ENCODE peak calls at places on chromosomes 6 and 20, in six cellular contexts. One of them, this sample, is unnamed.

GRCh38 chr20:5080384-5080877 is 39.3 kb downstream of the PCNA start:
- DNase-seq in tibial nerve: peak
- DNase-seq in right atrium auricular region: peak
- DNase-seq in cardiac muscle cell: no peak
- DNase-seq in body of pancreas: peak
- DNase-seq in left ventricle myocardium inferior: peak
- DNase-seq in this sample: peak

GRCh38 chr6:89008299-89008698 is 44.9 kb upstream of the RNGTT start:
- DNase-seq in tibial nerve: no peak
- DNase-seq in right atrium auricular region: no peak
- DNase-seq in cardiac muscle cell: no peak
- DNase-seq in body of pancreas: no peak
- DNase-seq in left ventricle myocardium inferior: no peak
- DNase-seq in this sample: no peak

GRCh38 chr6:107532707-107533106 is 42.8 kb downstream of the SOBP start:
- DNase-seq in tibial nerve: peak
- DNase-seq in right atrium auricular region: peak
- DNase-seq in cardiac muscle cell: no peak
- DNase-seq in body of pancreas: peak
- DNase-seq in left ventricle myocardium inferior: peak
- DNase-seq in this sample: peak

GRCh38 chr6:158606935-158607334 is 37.6 kb downstream of the DYNLT1 start:
- DNase-seq in tibial nerve: no peak
- DNase-seq in right atrium auricular region: no peak
- DNase-seq in cardiac muscle cell: no peak
- DNase-seq in body of pancreas: no peak
- DNase-seq in left ventricle myocardium inferior: no peak
- DNase-seq in this sample: no peak

GRCh38 chr20:32281711-32282110 is 4.3 kb downstream of the KIF3B start:
- DNase-seq in tibial nerve: no peak
- DNase-seq in right atrium auricular region: no peak
- DNase-seq in cardiac muscle cell: no peak
- DNase-seq in body of pancreas: no peak
- DNase-seq in left ventricle myocardium inferior: no peak
- DNase-seq in this sample: no peak

GRCh38 chr6:84456803-84457202 is 229.4 kb upstream of the CEP162 start:
- DNase-seq in tibial nerve: no peak
- DNase-seq in right atrium auricular region: no peak
- DNase-seq in cardiac muscle cell: no peak
- DNase-seq in body of pancreas: no peak
- DNase-seq in left ventricle myocardium inferior: no peak
- DNase-seq in this sample: no peak

GRCh38 chr6:19851273-19852089 is 14.3 kb downstream of the ID4 start:
- DNase-seq in tibial nerve: peak
- DNase-seq in right atrium auricular region: no peak
- DNase-seq in cardiac muscle cell: peak
- DNase-seq in body of pancreas: peak
- DNase-seq in left ventricle myocardium inferior: no peak
- DNase-seq in this sample: no peak

GRCh38 chr6:135853227-135853626 is 1.7 kb downstream of the PDE7B start:
- DNase-seq in tibial nerve: no peak
- DNase-seq in right atrium auricular region: no peak
- DNase-seq in cardiac muscle cell: no peak
- DNase-seq in body of pancreas: no peak
- DNase-seq in left ventricle myocardium inferior: no peak
- DNase-seq in this sample: no peak

GRCh38 chr6:45679163-45679562 is 301.4 kb upstream of the SUPT3H start:
- DNase-seq in tibial nerve: no peak
- DNase-seq in right atrium auricular region: no peak
- DNase-seq in cardiac muscle cell: no peak
- DNase-seq in body of pancreas: no peak
- DNase-seq in left ventricle myocardium inferior: no peak
- DNase-seq in this sample: no peak

GRCh38 chr20:38270869-38271608 is 10.5 kb upstream of the KIAA1755 start:
- DNase-seq in tibial nerve: peak
- DNase-seq in right atrium auricular region: peak
- DNase-seq in cardiac muscle cell: no peak
- DNase-seq in body of pancreas: no peak
- DNase-seq in left ventricle myocardium inferior: peak
- DNase-seq in this sample: peak

GRCh38 chr20:58618694-58619540 is 32.2 kb upstream of the STX16 start:
- DNase-seq in tibial nerve: no peak
- DNase-seq in right atrium auricular region: no peak
- DNase-seq in cardiac muscle cell: no peak
- DNase-seq in body of pancreas: peak
- DNase-seq in left ventricle myocardium inferior: no peak
- DNase-seq in this sample: peak

GRCh38 chr20:49323622-49324238 is 45.9 kb upstream of the ZNFX1 start:
- DNase-seq in tibial nerve: peak
- DNase-seq in right atrium auricular region: no peak
- DNase-seq in cardiac muscle cell: peak
- DNase-seq in body of pancreas: peak
- DNase-seq in left ventricle myocardium inferior: no peak
- DNase-seq in this sample: no peak

GRCh38 chr20:46220808-46221207 is 87.5 kb downstream of the CDH22 start:
- DNase-seq in tibial nerve: no peak
- DNase-seq in right atrium auricular region: peak
- DNase-seq in cardiac muscle cell: peak
- DNase-seq in body of pancreas: peak
- DNase-seq in left ventricle myocardium inferior: no peak
- DNase-seq in this sample: no peak

GRCh38 chr6:88983532-88983931 is 20.1 kb upstream of the RNGTT start:
- DNase-seq in tibial nerve: peak
- DNase-seq in right atrium auricular region: no peak
- DNase-seq in cardiac muscle cell: peak
- DNase-seq in body of pancreas: peak
- DNase-seq in left ventricle myocardium inferior: no peak
- DNase-seq in this sample: no peak

GRCh38 chr20:23763345-23763744 is 12.6 kb upstream of the CST1 start:
- DNase-seq in tibial nerve: no peak
- DNase-seq in right atrium auricular region: no peak
- DNase-seq in cardiac muscle cell: no peak
- DNase-seq in body of pancreas: no peak
- DNase-seq in left ventricle myocardium inferior: no peak
- DNase-seq in this sample: no peak

GRCh38 chr6:153976921-153977693 is 61.9 kb upstream of the OPRM1 start:
- DNase-seq in tibial nerve: peak
- DNase-seq in right atrium auricular region: no peak
- DNase-seq in cardiac muscle cell: no peak
- DNase-seq in body of pancreas: no peak
- DNase-seq in left ventricle myocardium inferior: no peak
- DNase-seq in this sample: no peak

GRCh38 chr6:108574457-108575149 is 13.9 kb downstream of the FOXO3 start:
- DNase-seq in tibial nerve: no peak
- DNase-seq in right atrium auricular region: no peak
- DNase-seq in cardiac muscle cell: no peak
- DNase-seq in body of pancreas: no peak
- DNase-seq in left ventricle myocardium inferior: no peak
- DNase-seq in this sample: no peak

GRCh38 chr20:47809561-47809960 is 24.3 kb upstream of the SULF2 start:
- DNase-seq in tibial nerve: no peak
- DNase-seq in right atrium auricular region: no peak
- DNase-seq in cardiac muscle cell: no peak
- DNase-seq in body of pancreas: no peak
- DNase-seq in left ventricle myocardium inferior: no peak
- DNase-seq in this sample: no peak

GRCh38 chr6:71529026-71529425 is 240.4 kb downstream of the OGFRL1 start:
- DNase-seq in tibial nerve: no peak
- DNase-seq in right atrium auricular region: no peak
- DNase-seq in cardiac muscle cell: no peak
- DNase-seq in body of pancreas: no peak
- DNase-seq in left ventricle myocardium inferior: no peak
- DNase-seq in this sample: no peak

GRCh38 chr6:71531841-71532240 is 243.2 kb downstream of the OGFRL1 start:
- DNase-seq in tibial nerve: no peak
- DNase-seq in right atrium auricular region: no peak
- DNase-seq in cardiac muscle cell: no peak
- DNase-seq in body of pancreas: no peak
- DNase-seq in left ventricle myocardium inferior: no peak
- DNase-seq in this sample: no peak

GRCh38 chr6:71531006-71531405 is 242.4 kb downstream of the OGFRL1 start:
- DNase-seq in tibial nerve: no peak
- DNase-seq in right atrium auricular region: no peak
- DNase-seq in cardiac muscle cell: no peak
- DNase-seq in body of pancreas: no peak
- DNase-seq in left ventricle myocardium inferior: no peak
- DNase-seq in this sample: no peak

GRCh38 chr6:71527831-71528377 is 239.3 kb downstream of the OGFRL1 start:
- DNase-seq in tibial nerve: no peak
- DNase-seq in right atrium auricular region: no peak
- DNase-seq in cardiac muscle cell: no peak
- DNase-seq in body of pancreas: no peak
- DNase-seq in left ventricle myocardium inferior: no peak
- DNase-seq in this sample: no peak

GRCh38 chr6:71529769-71530168 is 241.2 kb downstream of the OGFRL1 start:
- DNase-seq in tibial nerve: no peak
- DNase-seq in right atrium auricular region: no peak
- DNase-seq in cardiac muscle cell: peak
- DNase-seq in body of pancreas: no peak
- DNase-seq in left ventricle myocardium inferior: no peak
- DNase-seq in this sample: no peak
- H3K27ac ChIP-seq in tibial nerve: no peak
- H3K27ac ChIP-seq in right atrium auricular region: no peak
- H3K27ac ChIP-seq in cardiac muscle cell: no peak
- H3K27ac ChIP-seq in body of pancreas: peak
- H3K27ac ChIP-seq in left ventricle myocardium inferior: no peak
- H3K27ac ChIP-seq in this sample: no peak

GRCh38 chr6:129284225-129284624 is 401.3 kb downstream of the LAMA2 start:
- DNase-seq in tibial nerve: no peak
- DNase-seq in right atrium auricular region: no peak
- DNase-seq in cardiac muscle cell: no peak
- DNase-seq in body of pancreas: no peak
- DNase-seq in left ventricle myocardium inferior: no peak
- DNase-seq in this sample: no peak
- H3K27ac ChIP-seq in tibial nerve: no peak
- H3K27ac ChIP-seq in right atrium auricular region: peak
- H3K27ac ChIP-seq in cardiac muscle cell: no peak
- H3K27ac ChIP-seq in body of pancreas: no peak
- H3K27ac ChIP-seq in left ventricle myocardium inferior: peak
- H3K27ac ChIP-seq in this sample: no peak

GRCh38 chr20:62900052-62900691 is 26.1 kb downstream of the DIDO1 start:
- DNase-seq in tibial nerve: peak
- DNase-seq in right atrium auricular region: peak
- DNase-seq in cardiac muscle cell: peak
- DNase-seq in body of pancreas: peak
- DNase-seq in left ventricle myocardium inferior: peak
- DNase-seq in this sample: peak

GRCh38 chr20:62898970-62899632 is 27.2 kb downstream of the DIDO1 start:
- DNase-seq in tibial nerve: no peak
- DNase-seq in right atrium auricular region: no peak
- DNase-seq in cardiac muscle cell: no peak
- DNase-seq in body of pancreas: no peak
- DNase-seq in left ventricle myocardium inferior: no peak
- DNase-seq in this sample: peak

GRCh38 chr20:62899633-62900051 is 26.7 kb downstream of the DIDO1 start:
- DNase-seq in tibial nerve: no peak
- DNase-seq in right atrium auricular region: no peak
- DNase-seq in cardiac muscle cell: peak
- DNase-seq in body of pancreas: no peak
- DNase-seq in left ventricle myocardium inferior: no peak
- DNase-seq in this sample: no peak

GRCh38 chr20:62901891-62902290 is 24.4 kb downstream of the DIDO1 start:
- DNase-seq in tibial nerve: no peak
- DNase-seq in right atrium auricular region: no peak
- DNase-seq in cardiac muscle cell: no peak
- DNase-seq in body of pancreas: no peak
- DNase-seq in left ventricle myocardium inferior: no peak
- DNase-seq in this sample: peak

DNA sequence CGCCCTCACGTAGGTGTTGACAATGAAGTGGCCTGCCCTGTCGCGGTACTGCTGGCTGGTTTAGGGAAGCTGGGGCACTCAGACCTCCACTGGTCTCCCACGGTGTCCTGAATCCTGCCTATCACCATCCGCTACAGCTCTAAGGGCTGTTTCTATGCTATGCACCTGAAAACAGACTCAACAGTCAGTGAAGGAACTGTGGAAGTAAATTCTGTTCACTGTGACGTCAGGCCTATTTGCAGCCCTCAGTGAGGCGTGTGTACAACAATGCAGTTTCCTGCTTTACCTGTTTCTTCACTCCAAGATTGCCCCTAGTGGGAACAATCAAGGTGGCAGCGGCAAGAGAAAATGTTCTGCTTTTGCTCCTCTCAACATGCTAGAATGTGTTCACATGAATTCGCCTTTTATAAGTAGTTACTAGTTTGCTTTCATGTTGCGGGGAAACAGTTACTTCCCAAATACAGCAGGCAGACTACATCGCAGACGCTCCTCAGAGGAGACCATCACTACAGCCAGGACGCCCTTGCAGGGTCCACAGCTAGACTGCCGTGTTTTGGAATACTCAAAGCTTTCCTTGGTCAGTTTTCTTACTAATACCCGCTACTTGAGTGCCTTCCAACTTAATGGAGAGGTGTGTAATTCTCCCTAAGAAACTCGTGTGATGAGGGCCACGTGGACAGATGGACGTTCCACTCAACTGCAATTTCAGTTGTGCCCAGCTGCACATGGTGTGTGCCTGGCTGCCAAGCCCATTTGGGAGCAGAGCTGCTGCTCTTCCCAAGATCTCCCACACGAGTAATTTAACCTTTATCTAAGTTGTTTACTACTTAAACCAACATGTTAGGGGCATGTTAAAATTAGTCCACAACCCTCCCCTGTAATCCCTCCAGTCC is 25.4 kb downstream of the DIDO1 start:
- DNase-seq in tibial nerve: no peak
- DNase-seq in right atrium auricular region: no peak
- DNase-seq in cardiac muscle cell: no peak
- DNase-seq in body of pancreas: peak
- DNase-seq in left ventricle myocardium inferior: no peak
- DNase-seq in this sample: peak
- H3K27ac ChIP-seq in tibial nerve: no peak
- H3K27ac ChIP-seq in right atrium auricular region: no peak
- H3K27ac ChIP-seq in cardiac muscle cell: peak
- H3K27ac ChIP-seq in body of pancreas: peak
- H3K27ac ChIP-seq in left ventricle myocardium inferior: no peak
- H3K27ac ChIP-seq in this sample: no peak

DNA sequence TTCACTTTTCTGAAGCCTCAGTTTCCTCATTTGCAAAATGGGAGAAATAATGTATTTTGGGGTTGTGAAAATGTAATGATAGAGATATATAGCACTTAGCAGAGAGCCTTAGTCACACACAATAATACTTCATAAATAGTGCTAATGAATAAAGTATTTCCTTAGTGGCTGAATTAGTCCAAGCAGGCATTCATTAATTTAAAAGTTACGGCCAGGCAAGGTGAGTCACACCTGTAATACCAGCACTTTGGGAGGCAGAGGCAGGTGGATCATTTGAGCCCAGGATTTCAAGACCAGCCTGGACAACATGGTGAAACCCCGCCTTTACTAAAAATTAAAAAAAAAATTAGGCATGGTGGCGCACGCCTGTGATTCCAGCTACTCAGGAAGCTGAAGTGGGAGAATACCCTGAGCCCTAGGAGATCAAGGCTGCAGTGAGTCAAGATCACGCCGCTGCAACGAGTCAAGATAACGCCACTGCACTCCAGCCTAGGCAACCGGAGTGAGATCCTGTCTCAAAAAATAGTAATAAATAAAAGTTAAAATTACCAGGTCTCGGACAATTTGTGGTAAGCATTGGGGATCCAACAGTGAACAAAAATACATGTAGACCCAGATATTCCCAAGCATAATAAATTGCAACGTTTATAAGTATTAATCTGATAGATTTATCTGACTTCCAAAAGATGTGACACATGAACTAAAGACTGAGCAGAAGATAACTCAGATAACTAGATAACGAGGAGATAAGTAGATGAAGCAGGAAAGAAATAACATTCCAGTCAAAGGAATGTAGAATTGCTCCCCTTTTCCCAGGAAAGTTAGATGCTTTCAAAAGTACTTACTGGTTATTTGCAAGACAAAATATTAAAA is 2.1 kb upstream of the IBTK start:
- DNase-seq in tibial nerve: no peak
- DNase-seq in right atrium auricular region: no peak
- DNase-seq in cardiac muscle cell: no peak
- DNase-seq in body of pancreas: no peak
- DNase-seq in left ventricle myocardium inferior: no peak
- DNase-seq in this sample: no peak
- H3K27ac ChIP-seq in tibial nerve: no peak
- H3K27ac ChIP-seq in right atrium auricular region: no peak
- H3K27ac ChIP-seq in cardiac muscle cell: no peak
- H3K27ac ChIP-seq in body of pancreas: no peak
- H3K27ac ChIP-seq in left ventricle myocardium inferior: no peak
- H3K27ac ChIP-seq in this sample: no peak